ENCODE peak calls at places on chromosomes 5 and 9, in ten cellular contexts. I is RWPE1, K is B cell, O is astrocyte, D is stomach, N is lung, G is A549, Z is glutamatergic neuron, C is Calu3, X is GM13977. P is an unnamed sample.

GRCh38 chr5:73963021-73963420 is 337.0 kb downstream of the ARHGEF28 start:
- DNase-seq in X (no peak), G (no peak), O (peak), N (no peak), Z (no peak), K (no peak), C (no peak), I (no peak), D (no peak), P (peak)

GRCh38 chr5:74412064-74412463 is 228.5 kb downstream of the ENC1 start:
- DNase-seq in I (no peak), C (no peak), G (no peak), X (no peak), K (no peak), N (no peak), O (no peak), D (no peak), Z (peak), P (no peak)

GRCh38 chr5:127650649-127651048 is 1.8 kb downstream of the CTXN3 start:
- DNase-seq in O (peak), X (no peak), Z (no peak), C (no peak), D (no peak), K (no peak), G (no peak), N (no peak), I (peak), P (peak)

GRCh38 chr9:131697908-131698714 is 41.8 kb downstream of the RAPGEF1 start:
- DNase-seq in N (no peak), K (no peak), Z (no peak), O (no peak), I (no peak), X (no peak), D (no peak), G (peak), C (no peak), P (no peak)

GRCh38 chr5:1445313-1445894 is at the start of gene SLC6A3:
- DNase-seq in O (no peak), N (no peak), Z (peak), X (no peak), I (no peak), D (peak), G (no peak), C (no peak), K (peak), P (no peak)

GRCh38 chr9:124290053-124290581 is 32.4 kb downstream of the NEK6 start:
- DNase-seq in I (no peak), N (no peak), D (peak), O (no peak), Z (no peak), K (peak), X (peak), G (no peak), C (no peak), P (no peak)

GRCh38 chr9:91127653-91128052 is 234.1 kb downstream of the AUH start:
- DNase-seq in O (peak), Z (no peak), G (no peak), C (no peak), D (no peak), X (no peak), N (no peak), K (no peak), I (no peak), P (peak)

GRCh38 chr5:10729320-10730133 is 31.5 kb downstream of the DAP start:
- DNase-seq in I (no peak), X (no peak), K (peak), G (no peak), C (no peak), N (no peak), Z (peak), O (no peak), D (no peak), P (no peak)

GRCh38 chr9:121324316-121324715 is 45.7 kb downstream of the STOM start:
- DNase-seq in C (no peak), K (no peak), G (no peak), I (no peak), N (no peak), D (no peak), O (no peak), X (no peak), Z (no peak), P (no peak)

GRCh38 chr9:107740088-107740980 is 250.8 kb upstream of the KLF4 start:
- DNase-seq in I (no peak), C (no peak), N (no peak), X (no peak), K (no peak), G (no peak), D (no peak), O (no peak), Z (no peak), P (peak)

GRCh38 chr9:100554935-100555401 is 22.9 kb upstream of the CAVIN4 start:
- DNase-seq in D (no peak), K (no peak), N (no peak), X (no peak), G (no peak), C (no peak), O (peak), I (no peak), Z (no peak), P (peak)

GRCh38 chr5:150540615-150541396 is 32.9 kb downstream of the NDST1 start:
- DNase-seq in D (peak), G (no peak), Z (no peak), C (no peak), I (peak), K (no peak), O (peak), X (no peak), N (peak), P (peak)

GRCh38 chr9:125444166-125444565 is 182.5 kb downstream of the GAPVD1 start:
- DNase-seq in C (no peak), D (no peak), O (no peak), N (no peak), K (no peak), Z (no peak), X (no peak), G (no peak), I (no peak), P (no peak)

GRCh38 chr9:126132751-126133150 is 193.9 kb upstream of the MVB12B start:
- DNase-seq in I (no peak), N (no peak), O (no peak), G (no peak), C (no peak), Z (no peak), K (no peak), X (no peak), D (no peak), P (no peak)

GRCh38 chr5:30620481-30621085 is 572.9 kb upstream of the CDH6 start:
- DNase-seq in D (no peak), K (no peak), I (no peak), C (no peak), Z (no peak), X (no peak), N (no peak), O (no peak), G (no peak), P (no peak)

GRCh38 chr5:53782620-53783019 is 222.2 kb downstream of the NDUFS4 start:
- DNase-seq in Z (no peak), I (peak), D (no peak), O (peak), K (no peak), G (no peak), C (no peak), N (no peak), X (no peak), P (no peak)

GRCh38 chr9:121445986-121446385 is 53.7 kb downstream of the GGTA1 start:
- DNase-seq in C (no peak), N (no peak), K (peak), G (peak), I (no peak), O (no peak), D (no peak), X (no peak), Z (no peak), P (peak)

GRCh38 chr9:133054194-133054890 is 7.4 kb upstream of the CEL start:
- DNase-seq in I (no peak), G (no peak), O (no peak), X (no peak), N (no peak), D (no peak), K (no peak), Z (no peak), C (no peak), P (no peak)

GRCh38 chr5:6340100-6340499 is 38.2 kb downstream of the MED10 start:
- DNase-seq in N (no peak), C (no peak), D (no peak), I (no peak), X (no peak), G (no peak), O (no peak), Z (no peak), K (no peak), P (no peak)

GRCh38 chr9:131727184-131727785 is 12.6 kb downstream of the RAPGEF1 start:
- DNase-seq in O (peak), N (no peak), I (peak), X (no peak), D (no peak), G (no peak), K (no peak), C (no peak), Z (no peak), P (peak)

GRCh38 chr5:128673970-128674369 is 135.9 kb upstream of the FBN2 start:
- DNase-seq in K (no peak), X (no peak), G (no peak), I (no peak), C (no peak), N (no peak), Z (no peak), O (no peak), D (no peak), P (no peak)

GRCh38 chr9:34515959-34516358 is 6.8 kb downstream of the ENHO start:
- DNase-seq in N (no peak), C (no peak), I (no peak), Z (no peak), K (no peak), G (no peak), D (no peak), X (no peak), O (no peak), P (no peak)

GRCh38 chr9:130837002-130837511 is 2.0 kb downstream of the ABL1 start:
- DNase-seq in I (no peak), O (peak), X (no peak), Z (no peak), N (no peak), K (no peak), D (no peak), C (no peak), G (peak), P (peak)

GRCh38 chr5:33810491-33811120 is 81.2 kb downstream of the ADAMTS12 start:
- DNase-seq in K (no peak), G (no peak), N (no peak), X (no peak), C (no peak), Z (no peak), O (peak), D (no peak), I (no peak), P (no peak)

GRCh38 chr5:134188092-134188491 is 11.3 kb upstream of the SKP1 start:
- DNase-seq in D (no peak), G (no peak), X (no peak), C (no peak), Z (no peak), I (no peak), K (no peak), O (no peak), N (no peak), P (no peak)

GRCh38 chr5:55692509-55692908 is 19.6 kb downstream of the SLC38A9 start:
- DNase-seq in N (no peak), O (no peak), G (no peak), X (no peak), D (no peak), C (no peak), Z (no peak), I (no peak), K (no peak), P (no peak)

GRCh38 chr5:55694152-55694830 is 17.8 kb downstream of the SLC38A9 start:
- DNase-seq in C (no peak), G (peak), K (no peak), Z (no peak), O (no peak), N (no peak), I (peak), D (no peak), X (no peak), P (peak)

GRCh38 chr5:55692106-55692417 is 20.1 kb downstream of the SLC38A9 start:
- DNase-seq in C (no peak), X (no peak), D (no peak), G (no peak), N (no peak), Z (no peak), K (no peak), I (no peak), O (no peak), P (no peak)

GRCh38 chr5:55691265-55692105 is 20.6 kb downstream of the SLC38A9 start:
- DNase-seq in Z (no peak), K (peak), G (peak), N (no peak), C (no peak), I (peak), X (peak), O (peak), D (no peak), P (peak)
- TF ChIP-seq CTCF in Z (peak), K (peak), G (peak), N (peak), C (peak), I (peak), X (peak), O (peak), D (peak), P (peak)

DNA sequence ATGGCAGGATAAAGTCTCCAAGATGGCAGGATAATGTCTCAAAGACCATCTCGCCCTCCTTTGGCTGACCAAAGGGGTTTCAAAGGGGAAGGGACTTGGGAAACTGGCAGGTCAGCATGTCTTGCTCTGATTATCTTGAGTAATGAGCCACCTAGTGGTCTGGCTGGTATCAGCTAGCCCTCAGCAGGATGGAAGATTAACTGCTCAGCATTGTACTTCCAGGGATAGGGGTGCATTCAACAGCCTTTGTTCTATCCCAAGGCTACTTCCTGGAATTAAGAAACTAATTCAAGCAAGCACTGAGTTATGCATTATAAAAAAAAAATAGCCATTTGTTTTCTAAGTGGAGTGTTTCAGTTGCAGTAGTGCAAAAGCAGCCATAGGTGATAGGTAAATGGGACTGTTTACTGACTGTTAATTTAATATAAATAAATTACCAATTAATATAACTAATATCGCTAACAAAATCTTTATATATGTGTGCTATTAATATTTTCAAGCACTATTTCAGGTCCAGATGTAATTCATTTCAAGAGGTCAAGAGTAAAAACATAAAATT is 555.5 kb downstream of the CDH9 start:
- DNase-seq in X (peak), G (peak), N (peak), I (peak), Z (peak), K (peak), O (no peak), D (no peak), C (peak), P (peak)
- TF ChIP-seq CTCF in X (peak), G (peak), N (no peak), I (peak), Z (peak), K (no peak), O (peak), D (no peak), C (peak), P (peak)

GRCh38 chr9:99352786-99353185 is 130.7 kb downstream of the SEC61B start:
- DNase-seq in G (no peak), O (no peak), N (no peak), D (no peak), Z (no peak), C (no peak), I (no peak), X (no peak), K (no peak), P (no peak)
- TF ChIP-seq CTCF in G (no peak), O (no peak), N (no peak), D (no peak), Z (no peak), C (no peak), I (no peak), X (no peak), K (no peak), P (no peak)

GRCh38 chr5:120738568-120738967 is 274.5 kb downstream of the PRR16 start:
- DNase-seq in G (no peak), Z (no peak), O (no peak), X (no peak), I (no peak), D (no peak), N (no peak), C (no peak), K (no peak), P (no peak)

GRCh38 chr5:120740989-120741388 is 276.9 kb downstream of the PRR16 start:
- DNase-seq in D (no peak), X (no peak), K (no peak), I (no peak), G (no peak), C (no peak), Z (no peak), N (no peak), O (no peak), P (no peak)

GRCh38 chr5:120734033-120734432 is 269.9 kb downstream of the PRR16 start:
- DNase-seq in I (no peak), C (no peak), G (no peak), O (no peak), N (no peak), K (no peak), D (no peak), Z (peak), X (no peak), P (no peak)

GRCh38 chr5:120730214-120730613 is 266.1 kb downstream of the PRR16 start:
- DNase-seq in K (no peak), D (no peak), Z (no peak), X (no peak), N (no peak), O (no peak), C (no peak), G (no peak), I (no peak), P (no peak)

DNA sequence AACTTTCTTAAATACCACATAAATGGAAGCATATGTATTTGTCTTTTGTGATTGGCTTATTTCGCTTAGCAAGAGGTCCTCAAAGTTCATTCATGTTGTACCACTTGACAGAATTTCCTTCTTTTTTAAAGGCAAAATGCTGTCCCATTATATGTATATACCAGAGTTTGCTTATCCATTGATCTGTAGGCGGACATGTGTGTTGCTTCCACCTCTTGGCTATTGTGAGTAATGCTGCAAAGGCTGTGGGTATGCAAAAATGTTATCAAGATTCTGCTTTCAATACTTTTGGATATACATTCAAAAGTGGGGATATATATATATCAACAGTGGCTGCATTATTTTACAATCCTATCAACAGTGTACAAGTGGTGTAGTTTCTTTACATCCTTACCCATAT is 271.0 kb downstream of the PRR16 start:
- DNase-seq in O (no peak), G (no peak), X (no peak), N (no peak), I (no peak), Z (no peak), D (no peak), C (no peak), K (no peak), P (no peak)
- TF ChIP-seq CTCF in O (no peak), G (no peak), X (no peak), N (no peak), I (no peak), Z (no peak), D (no peak), C (no peak), K (no peak), P (peak)

GRCh38 chr5:155260798-155261197 is 247.2 kb downstream of the KIF4B start:
- DNase-seq in D (no peak), K (no peak), N (no peak), Z (no peak), X (peak), G (peak), O (no peak), I (no peak), C (peak), P (peak)
- TF ChIP-seq CTCF in D (no peak), K (no peak), N (no peak), Z (no peak), X (peak), G (no peak), O (no peak), I (no peak), C (no peak), P (peak)